ENCODE peak calls at places on chromosomes 16 and 17, in four cellular contexts. V is Panc1, X is OCI-LY7, R is heart left ventricle. T is an unnamed sample.

GRCh38 chr17:40903129-40903847 is 18.2 kb upstream of the KRT20 start:
- DNase-seq in V (no peak), X (no peak), R (no peak), T (peak; percentile 94)

GRCh38 chr16:59719121-59719520 is 985.0 kb upstream of the GOT2 start:
- DNase-seq in V (no peak), X (no peak), R (no peak), T (no peak)

GRCh38 chr16:49341706-49342105 is 31.9 kb upstream of the C16orf78 start:
- DNase-seq in V (no peak), X (no peak), R (no peak), T (no peak)

GRCh38 chr17:10033982-10034381 is 128.9 kb upstream of the RCVRN start:
- DNase-seq in V (no peak), X (no peak), R (no peak), T (no peak)

GRCh38 chr16:3363793-3364192 is 8.1 kb downstream of the OR2C1 start:
- DNase-seq in V (no peak), X (peak; percentile 65), R (no peak), T (no peak)

GRCh38 chr17:57283203-57283971 is 27.1 kb downstream of the MSI2 start:
- DNase-seq in V (no peak), X (no peak), R (no peak), T (no peak)

GRCh38 chr16:70614208-70614951 is 32.0 kb upstream of the IL34 start:
- DNase-seq in V (no peak), X (no peak), R (no peak), T (no peak)

GRCh38 chr17:57915532-57915931 is 39.7 kb downstream of the CUEDC1 start:
- DNase-seq in V (no peak), X (no peak), R (no peak), T (no peak)

GRCh38 chr16:73321942-73322341 is 274.0 kb upstream of the ZFHX3 start:
- DNase-seq in V (no peak), X (no peak), R (no peak), T (no peak)

GRCh38 chr17:3998436-3998835 is 34.2 kb upstream of the ATP2A3 start:
- DNase-seq in V (no peak), X (no peak), R (no peak), T (no peak)

GRCh38 chr17:46147167-46147749 is 46.0 kb downstream of the KANSL1 start:
- DNase-seq in V (no peak), X (no peak), R (no peak), T (no peak)

GRCh38 chr16:55622302-55622701 is 33.5 kb upstream of the SLC6A2 start:
- DNase-seq in V (no peak), X (no peak), R (no peak), T (no peak)

GRCh38 chr17:4043862-4044261 is 79.6 kb upstream of the ATP2A3 start:
- DNase-seq in V (no peak), X (no peak), R (no peak), T (no peak)

GRCh38 chr16:85232369-85233142 is 120.3 kb upstream of the CIBAR2 start:
- DNase-seq in V (no peak), X (no peak), R (no peak), T (no peak)

GRCh38 chr16:85231959-85232358 is 119.7 kb upstream of the CIBAR2 start:
- DNase-seq in V (no peak), X (no peak), R (peak; percentile 44), T (no peak)

GRCh38 chr16:85233520-85233919 is 121.2 kb upstream of the CIBAR2 start:
- DNase-seq in V (no peak), X (no peak), R (no peak), T (no peak)

GRCh38 chr16:85235988-85236831 is 123.9 kb upstream of the CIBAR2 start:
- DNase-seq in V (no peak), X (no peak), R (peak; percentile 70), T (no peak)

GRCh38 chr16:85234310-85235235 is 122.3 kb upstream of the CIBAR2 start:
- DNase-seq in V (no peak), X (no peak), R (peak; percentile 76), T (no peak)
- TF ChIP-seq CTCF in V (no peak), X (no peak), R (no peak), T (no peak)

DNA sequence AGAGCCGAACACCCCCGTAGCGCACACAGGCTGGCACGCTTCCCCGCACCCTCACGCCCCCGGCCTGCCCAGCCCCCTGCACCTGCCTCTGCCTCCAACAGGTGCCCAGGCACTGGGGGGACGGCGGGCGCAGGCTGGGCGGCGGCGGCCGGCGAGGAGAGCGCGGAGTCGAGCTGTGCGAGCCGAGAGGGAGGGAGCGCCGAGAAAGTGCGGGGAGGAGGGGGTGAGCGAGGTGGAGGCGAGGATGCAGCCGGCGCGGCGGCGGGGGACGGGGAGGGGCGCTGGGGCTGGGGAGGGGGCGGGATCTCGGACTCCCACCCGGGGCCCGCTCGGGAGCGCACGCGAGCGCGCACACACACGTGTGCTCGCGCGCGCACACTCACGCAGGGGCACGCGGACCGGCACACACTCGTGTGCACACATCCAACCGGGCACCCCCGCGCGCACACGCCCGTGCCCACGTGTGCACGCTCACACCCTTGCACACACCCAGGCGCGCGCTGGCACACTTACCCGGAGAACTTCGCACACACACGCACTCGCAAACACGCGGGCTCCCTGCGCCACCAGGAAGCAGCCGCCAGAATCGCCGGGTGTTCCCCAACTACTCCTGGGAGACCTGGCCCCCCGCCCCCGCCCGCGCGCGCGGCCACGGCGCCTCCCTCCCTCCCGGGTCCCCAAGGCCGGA is at the start of gene DOC2A:
- DNase-seq in V (no peak), X (no peak), R (no peak), T (no peak)
- H3K4me3 ChIP-seq in V (peak within 1 kb of the TSS; percentile 51), X (peak within 1 kb of the TSS; percentile 36), R (peak within 1 kb of the TSS; percentile 40), T (peak within 1 kb of the TSS; percentile 22)

GRCh38 chr17:2635675-2636074 is 42.2 kb downstream of the PAFAH1B1 start:
- DNase-seq in V (no peak), X (no peak), R (no peak), T (no peak)

GRCh38 chr17:2634361-2634960 is 41.0 kb downstream of the PAFAH1B1 start:
- DNase-seq in V (peak; percentile 96), X (no peak), R (no peak), T (peak; percentile 92)

GRCh38 chr17:2636169-2636930 is 42.9 kb downstream of the PAFAH1B1 start:
- DNase-seq in V (no peak), X (no peak), R (no peak), T (no peak)

GRCh38 chr17:2637422-2637821 is 44.0 kb downstream of the PAFAH1B1 start:
- DNase-seq in V (no peak), X (no peak), R (no peak), T (no peak)

DNA sequence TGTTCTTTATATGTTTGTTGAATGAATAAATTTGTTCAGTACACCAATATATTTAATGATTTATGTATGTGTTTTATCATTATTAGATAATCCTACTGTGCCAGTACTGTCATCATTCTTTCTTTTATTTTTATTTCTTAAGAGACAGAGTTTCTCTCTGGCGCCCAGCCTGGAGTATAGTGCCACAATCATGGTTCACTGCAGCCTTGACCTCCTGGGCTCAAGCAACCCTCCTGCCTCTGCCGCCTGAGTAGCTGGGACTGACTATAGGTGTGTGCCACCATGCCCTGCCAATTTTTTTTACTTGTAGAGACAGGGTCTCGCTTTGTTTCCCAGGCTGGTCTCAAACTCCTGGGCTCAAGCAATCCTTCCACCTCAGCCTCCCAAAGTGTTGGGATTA is 41.8 kb downstream of the PAFAH1B1 start:
- DNase-seq in V (no peak), X (no peak), R (no peak), T (no peak)
- H3K36me3 ChIP-seq in V (peaks cover 9% of the 10 kb centered on the region), X (peaks cover 58% of the 10 kb centered on the region), R (peaks cover 46% of the 10 kb centered on the region), T (no peaks in the 10 kb centered on the region)

DNA sequence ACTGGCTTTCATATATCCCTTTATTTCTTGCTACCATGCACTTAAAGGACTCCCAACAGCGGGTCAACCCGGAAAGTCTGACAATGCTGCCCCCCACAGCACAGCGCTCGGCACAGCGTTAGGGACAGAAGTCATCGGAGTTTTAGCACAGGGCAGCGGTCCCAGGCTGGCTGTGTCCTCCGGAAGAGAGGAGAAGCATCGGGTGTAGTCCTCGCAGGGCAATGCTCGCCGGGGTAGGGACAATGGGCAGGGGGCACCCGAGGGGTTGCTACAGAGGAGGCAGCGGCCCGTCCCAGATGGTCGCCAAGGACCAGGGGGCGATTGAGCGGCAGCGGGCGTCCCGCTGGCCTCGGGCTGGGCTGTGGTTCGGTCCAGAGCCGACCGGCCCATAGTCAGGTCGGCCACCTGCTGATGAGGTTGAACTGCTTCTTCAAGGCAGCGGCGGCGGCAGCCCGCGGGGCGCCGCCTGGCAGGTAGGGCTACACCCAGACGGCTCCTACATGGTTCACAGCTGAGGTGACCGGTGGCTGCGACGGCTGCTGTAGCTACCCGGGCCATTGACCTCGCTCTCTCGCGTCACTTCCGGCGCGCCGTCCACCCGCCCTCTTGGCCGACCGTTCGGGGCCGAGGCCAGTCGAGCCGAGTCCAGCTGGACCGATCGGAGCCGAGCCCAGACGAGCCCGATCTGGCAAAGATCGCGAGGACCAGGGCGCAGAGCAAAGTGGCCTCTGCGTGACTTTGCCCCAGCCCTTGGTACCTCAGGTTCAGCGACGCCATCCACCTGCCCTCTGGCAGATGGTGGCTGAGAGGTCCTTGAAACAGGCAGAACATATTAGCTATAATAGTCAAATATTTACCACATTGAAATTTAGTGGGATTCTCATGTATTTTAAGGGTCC is 4.7 kb upstream of the LCMT1 start:
- DNase-seq in V (no peak), X (no peak), R (peak; percentile 96), T (no peak)
- TF ChIP-seq CTCF in V (peak; percentile 43), X (peak; percentile 41), R (peak; percentile 17), T (no peak)

GRCh38 chr17:69059458-69060205 is 1.1 kb downstream of the ABCA9 start:
- DNase-seq in V (no peak), X (no peak), R (no peak), T (peak; percentile 18)
- H3K4me3 ChIP-seq in V (no peak overlapping the region), X (no peak overlapping the region), R (peak overlapping the region; percentile 32), T (no peak overlapping the region)

GRCh38 chr17:78427140-78427539 is 48.7 kb downstream of the PGS1 start:
- DNase-seq in V (no peak), X (no peak), R (no peak), T (no peak)
- H3K36me3 ChIP-seq in V (no peaks in the 10 kb centered on the region), X (peaks cover 43% of the 10 kb centered on the region), R (peaks cover 77% of the 10 kb centered on the region), T (peaks cover 2% of the 10 kb centered on the region)

GRCh38 chr16:86979984-86980553 is 337.1 kb downstream of the C16orf95 start:
- DNase-seq in V (no peak), X (no peak), R (no peak), T (no peak)
- TF ChIP-seq CTCF in V (no peak), X (no peak), R (no peak), T (no peak)

GRCh38 chr16:1448536-1449116 is 4.3 kb upstream of the CCDC154 start:
- DNase-seq in V (no peak), X (no peak), R (no peak), T (no peak)
- H3K4me3 ChIP-seq in V (no peak overlapping the region), X (no peak overlapping the region), R (no peak overlapping the region), T (no peak overlapping the region)